ENCODE peak calls at places on chromosomes 11 and 22, in nine cellular contexts. T, P, Z, M, A, D, X, O and V are unnamed samples.

GRCh38 chr11:4605057-4605456 is 3.0 kb downstream of the TRIM68 start:
- DNase-seq in A (no peak), D (no peak), X (no peak), Z (no peak), M (no peak), P (no peak), T (no peak), O (no peak), V (no peak)

GRCh38 chr22:25448435-25449051 is 115.9 kb upstream of the GRK3 start:
- DNase-seq in T (no peak), O (peak; percentile 40), A (no peak), D (no peak), M (peak; percentile 22), X (no peak), Z (peak; percentile 7), P (no peak), V (peak; percentile 18)

GRCh38 chr11:46380340-46381045 is 976 bp upstream of the MDK start:
- DNase-seq in O (peak; percentile 89), T (peak; percentile 85), P (no peak), M (peak; percentile 26), X (peak; percentile 82), D (peak; percentile 91), Z (no peak), A (peak; percentile 92), V (peak; percentile 79)

GRCh38 chr11:94519478-94520084 is 7.3 kb downstream of the C11orf97 start:
- DNase-seq in A (no peak), D (no peak), O (no peak), X (no peak), Z (peak; percentile 6), T (no peak), M (peak; percentile 60), P (no peak), V (no peak)

GRCh38 chr11:20672575-20672974 is 3.2 kb downstream of the NELL1 start:
- DNase-seq in P (no peak), Z (no peak), A (no peak), T (no peak), D (no peak), X (no peak), M (no peak), O (no peak), V (no peak)

GRCh38 chr11:74004694-74005615 is 3.9 kb downstream of the UCP3 start:
- DNase-seq in X (no peak), Z (no peak), P (no peak), O (no peak), D (peak; percentile 93), M (no peak), T (peak; percentile 52), A (no peak), V (no peak)

GRCh38 chr11:43927070-43927469 is 15.4 kb upstream of the C11orf96 start:
- DNase-seq in Z (no peak), O (no peak), M (no peak), T (no peak), A (no peak), X (no peak), P (no peak), D (no peak), V (no peak)

GRCh38 chr11:3121931-3122774 is 43.0 kb downstream of the OSBPL5 start:
- DNase-seq in O (peak; percentile 32), M (no peak), X (peak; percentile 20), A (peak; percentile 75), P (no peak), T (peak; percentile 75), Z (no peak), D (peak; percentile 41), V (no peak)

GRCh38 chr11:67504023-67504949 is 877 bp downstream of the PITPNM1 start:
- DNase-seq in P (no peak), X (peak; percentile 54), O (no peak), M (peak; percentile 13), T (no peak), D (no peak), A (peak; percentile 83), Z (peak; percentile 32), V (peak; percentile 70)

GRCh38 chr11:14422052-14422813 is 63.2 kb upstream of the RRAS2 start:
- DNase-seq in X (peak; percentile 86), P (peak; percentile 89), D (peak; percentile 74), O (peak; percentile 67), T (peak; percentile 94), A (peak; percentile 96), Z (peak; percentile 85), M (peak; percentile 99), V (peak; percentile 67)

GRCh38 chr11:14237333-14237988 is 121.5 kb downstream of the RRAS2 start:
- DNase-seq in D (peak; percentile 73), M (no peak), T (no peak), X (no peak), P (no peak), Z (no peak), A (no peak), O (no peak), V (peak; percentile 29)

GRCh38 chr11:119319136-119319701 is 2.3 kb upstream of the MCAM start:
- DNase-seq in X (no peak), A (no peak), D (no peak), T (no peak), P (no peak), M (no peak), Z (no peak), O (no peak), V (no peak)

GRCh38 chr11:34576331-34576730 is 44.6 kb upstream of the EHF start:
- DNase-seq in O (no peak), M (no peak), D (no peak), X (no peak), A (no peak), T (no peak), P (no peak), Z (no peak), V (no peak)
- H3K9me3 ChIP-seq in O (no peaks in the 10 kb centered on the region), M (no peaks in the 10 kb centered on the region), D (no peaks in the 10 kb centered on the region), X (no peaks in the 10 kb centered on the region), A (no peaks in the 10 kb centered on the region), T (no peaks in the 10 kb centered on the region), P (no peaks in the 10 kb centered on the region), Z (no peaks in the 10 kb centered on the region), V (no peaks in the 10 kb centered on the region)

DNA sequence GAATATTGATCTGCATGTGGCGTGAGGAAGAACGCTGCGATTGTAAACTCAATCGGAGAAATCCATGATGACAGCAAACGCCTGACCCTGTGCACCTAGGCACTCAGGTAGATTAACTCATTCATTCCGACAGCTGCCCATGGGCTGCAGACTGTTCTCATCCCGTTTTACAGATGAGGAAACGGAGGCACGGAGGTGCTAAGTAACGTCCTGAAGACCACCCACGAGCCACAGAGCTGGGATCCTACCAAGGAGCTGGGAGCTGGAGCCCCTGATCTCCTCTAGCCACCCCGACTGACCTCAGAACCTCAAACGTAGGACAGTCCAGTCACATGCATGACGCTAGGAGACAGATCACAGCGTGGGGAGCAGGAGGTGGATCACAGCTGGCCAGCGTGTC is 1092.7 kb downstream of the BRD1 start:
- DNase-seq in A (no peak), Z (no peak), T (no peak), O (no peak), P (no peak), M (no peak), D (no peak), X (no peak), V (no peak)
- H3K4me1 ChIP-seq in A (no peaks in the 10 kb centered on the region), Z (peaks cover 7% of the 10 kb centered on the region), T (no peaks in the 10 kb centered on the region), O (no peaks in the 10 kb centered on the region), P (no peaks in the 10 kb centered on the region), M (no peaks in the 10 kb centered on the region), D (no peaks in the 10 kb centered on the region), X (no peaks in the 10 kb centered on the region), V (no peaks in the 10 kb centered on the region)

DNA sequence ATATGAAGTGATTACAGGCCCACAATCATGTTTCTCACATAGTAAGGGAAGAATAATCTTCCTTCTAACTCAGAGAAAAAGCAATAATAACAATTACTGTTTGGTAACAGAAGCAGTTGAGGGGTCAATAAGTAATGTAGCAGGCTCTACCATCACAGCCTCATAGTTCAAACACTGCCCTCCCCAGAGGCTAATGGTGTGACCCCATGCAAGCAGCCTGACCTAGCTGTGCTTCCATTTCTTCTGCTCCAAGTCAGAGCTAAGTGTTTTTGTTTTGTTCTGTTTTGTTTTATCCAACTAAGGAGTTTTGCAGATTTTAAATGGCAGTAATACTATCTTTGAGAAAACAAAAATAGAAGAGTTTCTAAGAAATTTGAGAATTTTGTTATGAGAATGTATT is 48.6 kb downstream of the GUCY1A2 start:
- DNase-seq in Z (no peak), X (no peak), P (no peak), T (no peak), O (no peak), M (no peak), A (no peak), D (no peak), V (no peak)
- TF ChIP-seq CTCF in Z (no peak), X (no peak), P (no peak), T (no peak), O (no peak), M (no peak), A (no peak), D (no peak), V (no peak)

DNA sequence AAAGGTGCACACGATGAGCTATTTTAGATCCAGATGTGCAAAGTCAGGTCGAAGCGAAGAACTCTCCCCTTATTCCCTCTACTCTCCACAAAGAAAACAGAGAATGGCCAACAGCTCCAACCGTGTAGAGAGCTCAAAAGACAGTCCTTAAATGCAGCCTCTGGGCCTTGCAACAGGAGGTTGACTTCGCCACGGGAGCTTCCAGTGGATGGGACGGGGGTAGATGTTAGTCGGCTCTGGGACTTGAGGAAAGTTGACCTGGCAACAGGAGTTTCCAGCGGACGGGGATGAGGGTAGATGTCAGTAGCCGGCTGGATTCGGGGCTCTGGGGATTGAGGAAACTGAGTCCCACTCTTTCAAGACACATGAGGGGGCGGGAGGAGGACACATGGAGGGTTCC is 450.4 kb downstream of the BRD1 start:
- DNase-seq in D (peak; percentile 10), P (no peak), O (no peak), M (no peak), X (no peak), T (no peak), Z (no peak), A (peak; percentile 22), V (no peak)
- H3K9me3 ChIP-seq in D (no peaks in the 10 kb centered on the region), P (no peaks in the 10 kb centered on the region), O (no peaks in the 10 kb centered on the region), M (no peaks in the 10 kb centered on the region), X (no peaks in the 10 kb centered on the region), T (no peaks in the 10 kb centered on the region), Z (no peaks in the 10 kb centered on the region), A (no peaks in the 10 kb centered on the region), V (no peaks in the 10 kb centered on the region)

DNA sequence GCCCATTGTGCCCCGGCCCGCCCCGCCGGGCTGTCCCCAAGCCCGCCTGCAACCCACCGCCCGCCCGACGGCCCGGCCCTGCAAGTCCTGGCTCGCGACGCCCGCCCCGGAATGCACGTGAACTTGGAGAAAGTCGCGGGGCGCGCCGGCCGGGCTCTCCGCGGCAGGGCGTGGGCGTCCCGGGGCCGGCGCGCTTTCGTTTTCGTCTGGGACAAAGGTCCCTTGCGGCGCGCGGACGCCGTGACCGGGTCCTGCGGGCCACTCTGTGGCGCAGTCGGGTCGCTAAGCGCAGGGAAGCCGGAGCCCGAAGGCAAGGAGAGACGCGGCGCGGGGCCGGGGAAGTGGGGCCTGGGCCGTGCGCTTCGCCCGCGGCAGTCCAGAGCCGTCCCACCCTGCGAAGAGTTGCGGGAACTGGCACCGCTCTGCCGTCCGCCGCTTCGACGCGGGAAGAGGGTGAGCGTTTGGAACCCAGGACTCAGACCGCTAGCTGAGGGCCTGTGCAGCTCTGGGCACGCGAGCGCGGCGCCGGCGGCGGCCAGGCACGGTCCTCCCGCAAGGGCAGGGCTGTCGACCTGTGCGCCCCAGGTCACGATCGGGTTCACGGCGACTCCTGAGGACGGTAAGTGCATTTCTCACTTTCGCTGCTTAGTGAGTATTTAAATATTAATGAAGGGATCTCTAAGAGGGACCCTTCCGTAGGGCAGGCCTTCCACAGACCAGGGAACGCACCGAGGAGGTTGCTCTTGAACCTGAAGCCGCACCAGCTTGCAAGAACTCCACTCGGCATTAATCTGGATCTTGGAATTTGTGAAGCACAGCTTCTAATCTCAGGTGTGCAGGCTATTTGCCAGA is 78.1 kb upstream of the PPARA start:
- DNase-seq in A (peak; percentile 92), M (no peak), D (peak; percentile 87), P (no peak), X (peak; percentile 67), T (peak; percentile 83), O (peak; percentile 89), Z (no peak), V (peak; percentile 66)
- H3K4me1 ChIP-seq in A (peaks cover 34% of the 10 kb centered on the region), M (peaks cover 5% of the 10 kb centered on the region), D (peaks cover 10% of the 10 kb centered on the region), P (peaks cover 16% of the 10 kb centered on the region), X (peaks cover 2% of the 10 kb centered on the region), T (no peaks in the 10 kb centered on the region), O (peaks cover 36% of the 10 kb centered on the region), Z (peaks cover 17% of the 10 kb centered on the region), V (peaks cover 13% of the 10 kb centered on the region)

GRCh38 chr22:36350751-36351594 is 36.8 kb downstream of the MYH9 start:
- DNase-seq in A (peak; percentile 81), T (no peak), Z (peak; percentile 66), O (no peak), X (no peak), M (peak; percentile 82), P (no peak), D (no peak), V (no peak)
- TF ChIP-seq CTCF in A (no peak), T (no peak), Z (no peak), O (no peak), X (no peak), M (no peak), P (no peak), D (no peak), V (no peak)